ENCODE peak calls at places on chromosomes 12 and 14, in nine cellular contexts. H is heart right ventricle; E is activated CD8-positive, alpha-beta T cell treated with anti-CD3 and anti-CD28 coated beads, Interleukin-2, amount 10 ng/mL, durations not matched to agents 7 days and 5 days; R is neural crest cell; F is stimulated activated CD4-positive, alpha-beta T cell treated with anti-CD3 and anti-CD28 coated beads, Interleukin-15, amount 100 ng/mL, for 1 hour; V is substantia nigra; M is NCI-H460; T is T-helper 22 cell; W is ELR. K is an unnamed sample.

GRCh38 chr12:6224550-6224949 is 24.4 kb downstream of the CD9 start:
- DNase-seq in H (no peak), E (no peak), R (no peak), F (no peak), V (peak), M (no peak), T (no peak), W (no peak), K (no peak)

GRCh38 chr12:92010853-92011701 is 134.6 kb downstream of the BTG1 start:
- DNase-seq in H (no peak), E (no peak), R (no peak), F (no peak), V (no peak), M (no peak), T (no peak), W (no peak), K (no peak)

GRCh38 chr14:37246427-37246829 is 48.7 kb downstream of the MIPOL1 start:
- DNase-seq in H (no peak), E (no peak), R (no peak), F (no peak), V (no peak), M (peak), T (no peak), W (peak), K (peak)

GRCh38 chr12:6782903-6783571 is 6.3 kb upstream of the CD4 start:
- DNase-seq in H (no peak), E (peak), R (no peak), F (no peak), V (no peak), M (no peak), T (no peak), W (no peak), K (no peak)

GRCh38 chr14:30861200-30861599 is 13.2 kb upstream of the COCH start:
- DNase-seq in H (no peak), E (no peak), R (no peak), F (no peak), V (no peak), M (no peak), T (no peak), W (no peak), K (no peak)

GRCh38 chr12:57342207-57342691 is 88.6 kb downstream of the R3HDM2 start:
- DNase-seq in H (peak), E (no peak), R (peak), F (no peak), V (peak), M (no peak), T (no peak), W (no peak), K (peak)

GRCh38 chr14:99602054-99602787 is 1.8 kb downstream of the CCDC85C start:
- DNase-seq in H (peak), E (peak), R (no peak), F (no peak), V (no peak), M (no peak), T (no peak), W (peak), K (peak)

GRCh38 chr14:74825008-74825407 is 50.9 kb downstream of the PROX2 start:
- DNase-seq in H (no peak), E (no peak), R (no peak), F (no peak), V (no peak), M (no peak), T (no peak), W (peak), K (no peak)

GRCh38 chr12:69068431-69068830 is 135.5 kb upstream of the CPM start:
- DNase-seq in H (no peak), E (no peak), R (no peak), F (no peak), V (no peak), M (no peak), T (no peak), W (peak), K (peak)

GRCh38 chr12:122097641-122098364 is 19.2 kb downstream of the MLXIP start:
- DNase-seq in H (peak), E (no peak), R (no peak), F (no peak), V (no peak), M (no peak), T (no peak), W (no peak), K (no peak)

GRCh38 chr14:73136387-73137221 is at the start of gene PSEN1:
- DNase-seq in H (peak), E (peak), R (peak), F (peak), V (peak), M (peak), T (peak), W (peak), K (peak)

GRCh38 chr14:61603736-61604135 is 91.6 kb upstream of the HIF1A start:
- DNase-seq in H (no peak), E (no peak), R (no peak), F (no peak), V (no peak), M (no peak), T (no peak), W (no peak), K (no peak)

GRCh38 chr14:88323520-88324199 is 591 bp upstream of the KCNK10 start:
- DNase-seq in H (no peak), E (no peak), R (peak), F (no peak), V (no peak), M (peak), T (no peak), W (peak), K (peak)

GRCh38 chr12:12239127-12239526 is 27.7 kb downstream of the LRP6 start:
- DNase-seq in H (no peak), E (no peak), R (no peak), F (no peak), V (no peak), M (no peak), T (no peak), W (no peak), K (no peak)

GRCh38 chr14:92471919-92472318 is 41.7 kb upstream of the RIN3 start:
- DNase-seq in H (no peak), E (no peak), R (no peak), F (no peak), V (no peak), M (no peak), T (no peak), W (peak), K (no peak)

GRCh38 chr14:64388533-64389243 is 535 bp downstream of the MTHFD1 start:
- DNase-seq in H (no peak), E (peak), R (peak), F (no peak), V (no peak), M (no peak), T (no peak), W (peak), K (no peak)

GRCh38 chr12:21169878-21170472 is 39.0 kb downstream of the SLCO1B1 start:
- DNase-seq in H (no peak), E (peak), R (peak), F (no peak), V (no peak), M (peak), T (no peak), W (peak), K (peak)

GRCh38 chr12:105492591-105492990 is 162.1 kb downstream of the C12orf75 start:
- DNase-seq in H (no peak), E (no peak), R (no peak), F (no peak), V (no peak), M (no peak), T (no peak), W (no peak), K (no peak)

GRCh38 chr14:38206689-38207088 is 1.0 kb upstream of the SSTR1 start:
- DNase-seq in H (no peak), E (no peak), R (no peak), F (no peak), V (no peak), M (no peak), T (no peak), W (no peak), K (no peak)

GRCh38 chr14:75835156-75836141 is 146.3 kb downstream of the TGFB3 start:
- DNase-seq in H (no peak), E (no peak), R (no peak), F (no peak), V (no peak), M (no peak), T (no peak), W (no peak), K (no peak)

GRCh38 chr14:59346796-59347510 is 118.2 kb downstream of the GPR135 start:
- DNase-seq in H (no peak), E (no peak), R (no peak), F (no peak), V (no peak), M (no peak), T (no peak), W (no peak), K (no peak)

GRCh38 chr12:6215932-6216494 is 15.8 kb downstream of the CD9 start:
- DNase-seq in H (no peak), E (no peak), R (no peak), F (no peak), V (peak), M (peak), T (no peak), W (peak), K (no peak)

GRCh38 chr14:60505448-60505847 is 3.5 kb upstream of the SIX6 start:
- DNase-seq in H (no peak), E (no peak), R (no peak), F (no peak), V (no peak), M (no peak), T (no peak), W (no peak), K (no peak)

GRCh38 chr12:69500631-69501030 is 30.4 kb downstream of the FRS2 start:
- DNase-seq in H (no peak), E (no peak), R (no peak), F (no peak), V (no peak), M (no peak), T (no peak), W (peak), K (no peak)

GRCh38 chr12:121803861-121804416 is at the start of gene SETD1B:
- DNase-seq in H (peak), E (peak), R (no peak), F (peak), V (peak), M (no peak), T (peak), W (peak), K (peak)

GRCh38 chr12:122021193-122021821 is 377 bp upstream of the BCL7A start:
- DNase-seq in H (no peak), E (peak), R (peak), F (no peak), V (peak), M (no peak), T (no peak), W (peak), K (peak)

GRCh38 chr12:109744991-109745942 is 31.6 kb downstream of the FAM222A start:
- DNase-seq in H (no peak), E (no peak), R (no peak), F (no peak), V (no peak), M (no peak), T (no peak), W (no peak), K (no peak)

K was measured in KBM-7.